ENCODE peak calls at places on chromosomes 16 and 17, in five cellular contexts. M, N, I, V and K are unnamed samples. For H3K4me1, the result is how much of the 10 kb centered on the place peaks cover.

GRCh38 chr17:50177983-50178834 is 12.4 kb downstream of the SGCA start:
- DNase-seq in V (no peak), I (peak), N (peak), M (peak), K (peak)

GRCh38 chr17:45841883-45842525 is 2.7 kb upstream of the SPPL2C start:
- DNase-seq in N (no peak), M (peak), I (no peak), V (no peak), K (no peak)

GRCh38 chr17:69335018-69335417 is 8.1 kb upstream of the ABCA5 start:
- DNase-seq in N (no peak), V (no peak), M (no peak), I (no peak), K (peak)

GRCh38 chr17:57035971-57036481 is 49.0 kb upstream of the AKAP1 start:
- DNase-seq in V (no peak), N (peak), M (peak), I (no peak), K (no peak)

GRCh38 chr17:81031571-81032550 is 3.1 kb upstream of the BAIAP2 start:
- DNase-seq in N (no peak), I (peak), M (no peak), V (no peak), K (no peak)

GRCh38 chr17:43401293-43401692 is 2.5 kb downstream of the ARL4D start:
- DNase-seq in V (no peak), N (no peak), M (no peak), I (no peak), K (no peak)

GRCh38 chr17:5283531-5284315 is 1.6 kb downstream of the RABEP1 start:
- DNase-seq in I (no peak), V (no peak), N (no peak), M (no peak), K (peak)

GRCh38 chr16:979859-980594 is 1.5 kb upstream of the SOX8 start:
- DNase-seq in N (no peak), I (no peak), M (no peak), V (no peak), K (no peak)

GRCh38 chr17:50059256-50059655 is 3.3 kb downstream of the ITGA3 start:
- DNase-seq in N (no peak), M (peak), V (no peak), I (no peak), K (no peak)

GRCh38 chr17:76439314-76439928 is 13.5 kb downstream of the UBE2O start:
- DNase-seq in V (no peak), I (no peak), N (no peak), M (no peak), K (no peak)

GRCh38 chr16:87186440-87186839 is 130.8 kb downstream of the C16orf95 start:
- DNase-seq in M (no peak), I (no peak), V (no peak), N (no peak), K (no peak)

GRCh38 chr17:67139784-67140665 is 95.7 kb downstream of the CACNG1 start:
- DNase-seq in I (no peak), N (no peak), M (peak), V (no peak), K (peak)

GRCh38 chr16:84479716-84480450 is 24.6 kb downstream of the MEAK7 start:
- DNase-seq in N (no peak), V (no peak), M (no peak), I (peak), K (no peak)

GRCh38 chr17:38970804-38971203 is 3.6 kb upstream of the FBXO47 start:
- DNase-seq in M (no peak), I (no peak), N (no peak), V (no peak), K (no peak)

GRCh38 chr16:58286280-58286679 is 8.5 kb downstream of the PRSS54 start:
- DNase-seq in M (no peak), I (no peak), V (no peak), N (no peak), K (no peak)

GRCh38 chr17:73304971-73305786 is 6.6 kb downstream of the CDC42EP4 start:
- DNase-seq in M (peak), N (no peak), V (no peak), I (peak), K (peak)

GRCh38 chr16:68367034-68367433 is 56.2 kb downstream of the PRMT7 start:
- DNase-seq in V (no peak), I (no peak), N (no peak), M (peak), K (peak)

GRCh38 chr16:16120382-16121184 is 102.7 kb downstream of the ABCC6 start:
- DNase-seq in N (no peak), M (peak), I (peak), V (no peak), K (no peak)

GRCh38 chr17:19641687-19642372 is 6.7 kb upstream of the ALDH3A2 start:
- DNase-seq in V (no peak), N (no peak), I (no peak), M (no peak), K (no peak)

GRCh38 chr17:22142091-22142490 is 449.8 kb downstream of the KCNJ18 start:
- DNase-seq in I (no peak), M (no peak), N (no peak), V (no peak), K (no peak)

GRCh38 chr17:81902023-81902652 is at the start of gene NPB:
- DNase-seq in N (no peak), I (peak), V (no peak), M (no peak), K (peak)

GRCh38 chr17:54980372-54980771 is 11.8 kb downstream of the STXBP4 start:
- DNase-seq in N (no peak), M (no peak), V (no peak), I (no peak), K (no peak)

GRCh38 chr16:397135-397661 is at the start of gene NME4:
- DNase-seq in I (peak), M (no peak), N (no peak), V (no peak), K (peak)

GRCh38 chr17:79800325-79801155 is 3.7 kb upstream of the CBX8 start:
- DNase-seq in M (peak), I (peak), N (no peak), V (no peak), K (no peak)

GRCh38 chr16:922051-922450 is 48.7 kb downstream of the LMF1 start:
- DNase-seq in V (no peak), I (no peak), M (no peak), N (no peak), K (no peak)

GRCh38 chr17:80153004-80153403 is 6.1 kb upstream of the EIF4A3 start:
- DNase-seq in N (no peak), I (no peak), M (no peak), V (no peak), K (no peak)

GRCh38 chr17:76053230-76054111 is 18.8 kb downstream of the SRP68 start:
- DNase-seq in N (no peak), I (no peak), M (no peak), V (no peak), K (peak)

GRCh38 chr17:49640556-49640955 is 37.3 kb downstream of the SPOP start:
- DNase-seq in M (no peak), I (no peak), V (no peak), N (no peak), K (no peak)

GRCh38 chr17:12510535-12510934 is 155.2 kb upstream of the MYOCD start:
- DNase-seq in M (no peak), V (no peak), N (no peak), I (no peak), K (no peak)

GRCh38 chr17:8500609-8501008 is 64.9 kb downstream of the NDEL1 start:
- DNase-seq in I (peak), M (no peak), N (no peak), V (no peak), K (no peak)

GRCh38 chr16:79887541-79888540 is 287.3 kb upstream of the MAF start:
- DNase-seq in V (no peak), M (no peak), N (no peak), I (no peak), K (no peak)

GRCh38 chr16:78893340-78893739 is 707.2 kb downstream of the MAF start:
- DNase-seq in M (peak), N (no peak), I (no peak), V (no peak), K (no peak)

GRCh38 chr17:29591737-29592624 is 951 bp upstream of the ANKRD13B start:
- DNase-seq in N (peak), V (no peak), M (peak), I (peak), K (peak)

GRCh38 chr16:2295056-2295798 is 27.3 kb upstream of the RNPS1 start:
- DNase-seq in M (no peak), V (no peak), N (no peak), I (no peak), K (no peak)

GRCh38 chr16:74743668-74744299 is 30.8 kb downstream of the FA2H start:
- DNase-seq in I (peak), V (no peak), M (peak), N (no peak), K (peak)

GRCh38 chr17:34519286-34519685 is 60.1 kb upstream of the TMEM132E start:
- DNase-seq in V (no peak), M (peak), I (no peak), N (no peak), K (peak)

GRCh38 chr16:51550785-51551184 is 399.7 kb upstream of the SALL1 start:
- DNase-seq in I (no peak), M (no peak), N (no peak), V (no peak), K (no peak)

GRCh38 chr17:12627177-12627629 is 38.5 kb upstream of the MYOCD start:
- DNase-seq in N (no peak), I (no peak), V (no peak), M (peak), K (peak)

GRCh38 chr17:927611-928461 is 51.7 kb downstream of the NXN start:
- DNase-seq in N (no peak), V (no peak), I (no peak), M (no peak), K (no peak)

GRCh38 chr16:29306953-29307597 is 99.4 kb downstream of the NPIPB11 start:
- DNase-seq in M (no peak), I (peak), V (no peak), N (no peak), K (no peak)

GRCh38 chr16:4288148-4288921 is 15.5 kb upstream of the TFAP4 start:
- DNase-seq in N (peak), M (peak), V (no peak), I (peak), K (peak)
- H3K4me1 ChIP-seq in N (under half), M (under half), V (under half), I (under half), K (under half)

DNA sequence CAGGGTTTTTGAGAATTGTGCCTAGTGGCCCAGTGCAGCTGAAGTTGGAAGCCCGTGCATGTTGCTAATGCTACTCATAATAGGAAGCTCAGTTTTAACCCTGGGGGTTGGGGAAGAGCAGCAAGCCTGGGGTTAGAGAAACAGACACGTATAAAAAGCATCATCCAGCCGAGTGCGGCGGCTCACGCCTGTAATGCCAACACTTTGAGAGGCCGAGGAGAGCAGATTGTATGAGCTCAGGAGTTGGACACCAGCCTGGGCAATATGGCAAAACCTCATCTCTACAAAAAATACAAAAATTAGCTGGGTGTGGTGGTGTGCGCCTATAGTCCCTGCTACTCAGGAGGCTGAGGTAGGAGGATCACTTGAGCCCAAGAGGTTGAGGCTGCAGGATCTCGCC is 2.3 kb upstream of the CLUH start:
- DNase-seq in M (no peak), N (no peak), I (no peak), V (no peak), K (no peak)
- H3K4me1 ChIP-seq in M (under half), N (under half), I (under half), V (under half), K (under half)

GRCh38 chr16:61432421-61432820 is 603.8 kb downstream of the CDH8 start:
- DNase-seq in M (no peak), N (no peak), V (no peak), I (no peak), K (peak)

GRCh38 chr16:61435356-61435755 is 600.9 kb downstream of the CDH8 start:
- DNase-seq in V (no peak), N (no peak), M (no peak), I (no peak), K (no peak)
- H3K4me1 ChIP-seq in V (under half), N (under half), M (under half), I (under half), K (under half)

GRCh38 chr16:89478576-89479221 is 11.7 kb downstream of the ANKRD11 start:
- DNase-seq in N (no peak), M (no peak), V (no peak), I (no peak), K (peak)
- H3K4me1 ChIP-seq in N (under half), M (half or more), V (half or more), I (half or more), K (under half)

GRCh38 chr16:56941092-56941491 is 9.2 kb downstream of the HERPUD1 start:
- DNase-seq in I (no peak), V (no peak), N (no peak), M (no peak), K (no peak)
- H3K4me1 ChIP-seq in I (half or more), V (under half), N (under half), M (half or more), K (under half)